ENCODE peak calls at places on chromosomes 5 and 9, in four cellular contexts. O is fibroblast of lung, K is K562, W is endodermal cell. B is an unnamed sample.

GRCh38 chr5:175381116-175381515 is 62.9 kb downstream of the DRD1 start:
- DNase-seq in O (no peak), K (no peak), W (no peak), B (no peak)

GRCh38 chr5:139565411-139566305 is 4.5 kb downstream of the UBE2D2 start:
- DNase-seq in K (no peak), O (peak), W (no peak), B (no peak)

GRCh38 chr5:131252824-131253171 is 11.1 kb upstream of the CDC42SE2 start:
- DNase-seq in O (no peak), K (no peak), W (no peak), B (peak)

GRCh38 chr5:107112207-107112606 is 558.5 kb downstream of the EFNA5 start:
- DNase-seq in O (peak), K (no peak), W (no peak), B (no peak)

GRCh38 chr9:130387905-130388304 is 56.9 kb upstream of the ASS1 start:
- DNase-seq in O (no peak), W (no peak), K (peak), B (no peak)

GRCh38 chr5:37619353-37619752 is 220.5 kb downstream of the GDNF start:
- DNase-seq in W (no peak), O (peak), K (no peak), B (no peak)

GRCh38 chr9:87567047-87567446 is 69.4 kb downstream of the DAPK1 start:
- DNase-seq in W (no peak), O (no peak), K (no peak), B (no peak)

GRCh38 chr5:78537821-78538220 is 110.8 kb downstream of the LHFPL2 start:
- DNase-seq in K (peak), W (peak), O (peak), B (no peak)

GRCh38 chr9:13181652-13182051 is 97.8 kb downstream of the MPDZ start:
- DNase-seq in K (no peak), W (no peak), O (peak), B (no peak)

GRCh38 chr9:33800886-33801285 is 5.5 kb downstream of the PRSS3 start:
- DNase-seq in O (peak), K (no peak), W (no peak), B (no peak)

GRCh38 chr5:134447815-134448520 is 36.3 kb upstream of the CDKN2AIPNL start:
- DNase-seq in O (no peak), W (no peak), K (no peak), B (no peak)

GRCh38 chr9:13445123-13445522 is 165.6 kb upstream of the MPDZ start:
- DNase-seq in K (no peak), W (no peak), O (peak), B (no peak)

GRCh38 chr5:160525471-160526261 is 104.0 kb downstream of the PTTG1 start:
- DNase-seq in O (peak), W (peak), K (no peak), B (no peak)

GRCh38 chr9:129027685-129028191 is 393 bp downstream of the SH3GLB2 start:
- DNase-seq in W (no peak), O (peak), K (peak), B (no peak)

GRCh38 chr9:34744295-34745221 is 34.6 kb upstream of the CCL21 start:
- DNase-seq in O (peak), W (no peak), K (no peak), B (no peak)

GRCh38 chr5:127830157-127830556 is 127.0 kb downstream of the CCDC192 start:
- DNase-seq in K (no peak), O (peak), W (no peak), B (no peak)

GRCh38 chr9:136695435-136695895 is 8.2 kb upstream of the AGPAT2 start:
- DNase-seq in O (no peak), W (no peak), K (no peak), B (no peak)

GRCh38 chr9:76032652-76033373 is 142.3 kb downstream of the PCSK5 start:
- DNase-seq in W (no peak), O (peak), K (no peak), B (no peak)

GRCh38 chr5:57002959-57003485 is 51.1 kb upstream of the MIER3 start:
- DNase-seq in O (no peak), W (peak), K (no peak), B (no peak)

GRCh38 chr9:32558408-32558914 is 6.1 kb upstream of the TOPORS start:
- DNase-seq in W (no peak), O (no peak), K (no peak), B (no peak)

GRCh38 chr5:84634256-84634655 is 249.6 kb upstream of the EDIL3 start:
- DNase-seq in K (no peak), O (peak), W (peak), B (no peak)

GRCh38 chr9:99183616-99184015 is 38.1 kb downstream of the ALG2 start:
- DNase-seq in K (no peak), O (no peak), W (no peak), B (no peak)

GRCh38 chr9:99185328-99185632 is 36.5 kb downstream of the ALG2 start:
- DNase-seq in O (no peak), K (no peak), W (no peak), B (no peak)

GRCh38 chr9:99185904-99186303 is 35.8 kb downstream of the ALG2 start:
- DNase-seq in O (no peak), W (no peak), K (no peak), B (no peak)

GRCh38 chr9:99184073-99184426 is 37.7 kb downstream of the ALG2 start:
- DNase-seq in O (no peak), W (peak), K (no peak), B (no peak)

DNA sequence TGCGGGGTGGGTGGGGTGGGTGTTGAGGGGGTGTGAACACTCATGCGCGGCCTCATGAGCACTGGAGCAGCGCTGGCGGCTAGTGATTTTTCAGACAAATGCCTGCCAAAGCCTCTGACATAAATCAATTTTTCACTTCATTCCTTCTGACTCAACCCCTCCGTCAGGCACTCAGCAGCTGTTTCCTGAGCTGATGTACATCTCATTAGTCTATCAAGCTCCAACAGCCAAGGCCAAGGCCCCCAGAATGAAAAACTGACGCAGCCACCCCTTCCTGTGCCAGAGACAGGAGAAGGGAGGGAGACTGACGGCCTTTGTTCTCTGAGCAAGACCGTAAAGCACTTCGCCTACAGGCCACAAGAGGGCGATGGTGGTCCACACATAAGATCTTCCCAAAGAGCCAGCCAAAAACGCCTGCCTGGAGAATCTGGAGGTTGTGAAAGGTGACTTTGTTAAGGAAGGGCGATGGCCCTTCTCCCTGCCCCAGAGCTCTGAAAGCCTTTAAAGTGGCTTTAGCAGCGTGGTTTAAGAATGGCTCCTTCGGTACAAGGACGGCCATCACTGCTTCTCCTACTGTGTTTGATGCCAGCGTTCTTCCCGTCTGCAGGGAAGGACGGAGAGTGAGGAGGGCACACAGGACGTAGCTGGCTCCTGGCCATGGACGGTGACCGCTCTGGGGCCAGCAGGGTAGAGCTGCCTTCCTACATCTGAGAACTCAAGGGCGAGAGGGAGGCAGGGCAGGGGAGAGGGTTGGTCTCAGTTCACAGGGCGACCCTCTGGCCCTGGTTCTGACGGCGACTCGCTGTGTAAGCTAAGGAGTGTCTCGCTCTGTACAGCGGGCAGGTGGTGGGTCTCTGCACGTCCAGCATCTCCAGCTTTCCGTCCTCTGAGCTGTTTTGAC is 37.1 kb downstream of the ALG2 start:
- DNase-seq in W (peak), K (peak), O (peak), B (peak)
- H3K9ac ChIP-seq in W (no peak), K (peak), O (no peak), B (no peak)

GRCh38 chr5:74643160-74643562 is 2.6 kb upstream of the ENC1 start:
- DNase-seq in O (peak), K (no peak), W (no peak), B (no peak)
- H3K27ac ChIP-seq in O (peak), K (peak), W (no peak), B (no peak)

GRCh38 chr5:39331993-39332392 is 32.3 kb downstream of the C9 start:
- DNase-seq in K (no peak), W (no peak), O (no peak), B (peak)
- H3K9ac ChIP-seq in K (no peak), W (no peak), O (no peak), B (no peak)

GRCh38 chr9:124079176-124079925 is 67.8 kb downstream of the LHX2 start:
- DNase-seq in W (peak), O (peak), K (no peak), B (no peak)
- H3K27ac ChIP-seq in W (no peak), O (no peak), K (no peak), B (no peak)